ENCODE peak calls at places on chromosomes 4 and X, in eight cellular contexts. U is right lobe of liver, W is upper lobe of right lung, D is gastrocnemius medialis, X is fibroblast of lung, S is transverse colon, M is fibroblast of pulmonary artery, L is lower leg skin. I is an unnamed sample.

GRCh38 chr4:119281374-119281773 is 40.6 kb downstream of the FABP2 start:
- DNase-seq in M (peak), D (no peak), S (no peak), L (no peak), X (no peak), U (no peak), W (no peak), I (no peak)

GRCh38 chrX:10783451-10783995 is 163.1 kb upstream of the MID1 start:
- DNase-seq in M (no peak), L (no peak), U (no peak), X (peak), W (no peak), D (no peak), S (no peak), I (no peak)

GRCh38 chr4:104262678-104263077 is 232.0 kb downstream of the CXXC4 start:
- DNase-seq in L (no peak), W (no peak), S (no peak), X (no peak), D (no peak), U (no peak), M (no peak), I (no peak)

GRCh38 chr4:52869196-52869595 is 7.1 kb downstream of the RASL11B start:
- DNase-seq in X (peak), M (peak), U (no peak), D (no peak), W (peak), L (no peak), S (peak), I (peak)

GRCh38 chrX:21963736-21964135 is 23.2 kb downstream of the SMS start:
- DNase-seq in D (no peak), X (peak), U (no peak), M (peak), W (no peak), L (no peak), S (no peak), I (no peak)

GRCh38 chrX:31397119-31397518 is 325.3 kb upstream of the FTHL17 start:
- DNase-seq in X (peak), U (no peak), L (no peak), D (no peak), S (no peak), W (no peak), M (peak), I (no peak)

GRCh38 chrX:113545040-113545439 is 704.4 kb upstream of the AMOT start:
- DNase-seq in S (no peak), D (no peak), X (no peak), M (no peak), W (no peak), U (no peak), L (no peak), I (no peak)

GRCh38 chr4:6421397-6421796 is 51.0 kb downstream of the PPP2R2C start:
- DNase-seq in X (no peak), W (peak), L (no peak), M (no peak), D (no peak), U (no peak), S (no peak), I (no peak)

GRCh38 chr4:133355636-133356035 is 206.5 kb downstream of the PCDH10 start:
- DNase-seq in X (peak), D (no peak), S (no peak), U (no peak), L (no peak), M (peak), W (no peak), I (no peak)

GRCh38 chr4:138647433-138647832 is 368.1 kb upstream of the NOCT start:
- DNase-seq in X (no peak), W (no peak), S (no peak), D (no peak), M (no peak), U (no peak), L (no peak), I (no peak)

GRCh38 chrX:154804957-154805695 is at the start of gene MPP1:
- DNase-seq in U (peak), W (peak), M (peak), X (peak), L (peak), S (peak), D (peak), I (peak)

GRCh38 chr4:38050560-38051350 is 90.6 kb downstream of the PTTG2 start:
- DNase-seq in U (no peak), D (no peak), X (no peak), W (no peak), S (no peak), M (peak), L (no peak), I (no peak)

GRCh38 chr4:79413032-79413431 is 5.0 kb upstream of the GK2 start:
- DNase-seq in D (no peak), L (no peak), M (no peak), U (no peak), W (no peak), X (no peak), S (no peak), I (no peak)

GRCh38 chr4:11005321-11005720 is 320.8 kb upstream of the CLNK start:
- DNase-seq in M (no peak), X (no peak), W (no peak), U (no peak), D (no peak), L (no peak), S (no peak), I (no peak)

GRCh38 chrX:21479695-21480280 is 105.6 kb downstream of the CNKSR2 start:
- DNase-seq in W (no peak), D (no peak), L (no peak), S (no peak), X (peak), M (peak), U (no peak), I (no peak)

GRCh38 chr4:124097447-124097846 is 615.1 kb downstream of the ANKRD50 start:
- DNase-seq in W (no peak), X (no peak), M (peak), D (no peak), S (no peak), L (no peak), U (no peak), I (no peak)

GRCh38 chr4:122500852-122501501 is 44.5 kb upstream of the IL2 start:
- DNase-seq in D (no peak), L (no peak), S (no peak), M (peak), W (no peak), U (no peak), X (peak), I (no peak)

GRCh38 chr4:186934841-186935443 is 211.3 kb upstream of the FAT1 start:
- DNase-seq in S (no peak), U (no peak), L (no peak), D (no peak), X (no peak), M (no peak), W (no peak), I (no peak)

GRCh38 chr4:62131049-62131448 is 930.9 kb downstream of the ADGRL3 start:
- DNase-seq in D (no peak), X (no peak), S (no peak), L (no peak), U (no peak), M (no peak), W (no peak), I (no peak)

GRCh38 chr4:52903273-52903672 is 41.2 kb downstream of the RASL11B start:
- DNase-seq in L (no peak), D (no peak), U (no peak), M (no peak), W (no peak), S (no peak), X (no peak), I (no peak)

GRCh38 chr4:104879367-104879766 is 267.3 kb upstream of the TET2 start:
- DNase-seq in L (no peak), X (no peak), W (no peak), D (no peak), S (no peak), M (no peak), U (no peak), I (no peak)

GRCh38 chr4:48141048-48141447 is 7.0 kb upstream of the TXK start:
- DNase-seq in U (no peak), X (peak), L (no peak), D (no peak), M (peak), S (no peak), W (no peak), I (no peak)

GRCh38 chrX:39149761-39150160 is 348.5 kb downstream of the MID1IP1 start:
- DNase-seq in D (peak), L (peak), X (peak), S (peak), U (peak), W (peak), M (peak), I (peak)

GRCh38 chr4:7905461-7905915 is 34.2 kb downstream of the AFAP1 start:
- DNase-seq in X (peak), S (no peak), W (no peak), L (no peak), U (no peak), D (no peak), M (peak), I (no peak)

GRCh38 chr4:108900018-108900417 is 137.2 kb upstream of the ETNPPL start:
- DNase-seq in S (no peak), X (no peak), D (no peak), W (no peak), L (no peak), U (no peak), M (no peak), I (no peak)

GRCh38 chr4:6617246-6617645 is 23.2 kb upstream of the MRFAP1 start:
- DNase-seq in L (no peak), M (no peak), W (no peak), S (no peak), D (no peak), X (no peak), U (no peak), I (no peak)

GRCh38 chr4:118826723-118827444 is 9.0 kb downstream of the SEC24D start:
- DNase-seq in M (no peak), L (no peak), U (peak), X (no peak), S (no peak), D (no peak), W (no peak), I (no peak)

GRCh38 chrX:118523920-118524319 is 28.3 kb downstream of the DOCK11 start:
- DNase-seq in U (no peak), L (no peak), D (no peak), M (no peak), S (no peak), W (no peak), X (no peak), I (no peak)

GRCh38 chrX:132207996-132208395 is 11.3 kb downstream of the RAP2C start:
- DNase-seq in S (no peak), L (no peak), D (no peak), U (no peak), X (no peak), M (no peak), W (no peak), I (no peak)

GRCh38 chr4:120821986-120822385 is 100.5 kb downstream of the PRDM5 start:
- DNase-seq in U (no peak), X (no peak), D (no peak), L (no peak), W (no peak), M (no peak), S (no peak), I (no peak)

GRCh38 chr4:55367084-55367722 is 21.2 kb downstream of the SRD5A3 start:
- DNase-seq in U (no peak), W (no peak), L (no peak), X (no peak), D (no peak), M (no peak), S (no peak), I (no peak)

GRCh38 chr4:86939737-86940141 is 4.9 kb downstream of the AFF1 start:
- DNase-seq in W (no peak), L (no peak), S (peak), U (no peak), M (no peak), X (no peak), D (no peak), I (no peak)

GRCh38 chrX:100625985-100626491 is 10.6 kb downstream of the TSPAN6 start:
- DNase-seq in X (no peak), S (no peak), U (no peak), W (no peak), D (no peak), L (no peak), M (no peak), I (no peak)

GRCh38 chr4:4866124-4866832 is 6.8 kb downstream of the MSX1 start:
- DNase-seq in L (no peak), W (no peak), M (no peak), U (no peak), D (no peak), S (no peak), X (no peak), I (no peak)

GRCh38 chr4:55269470-55269869 is 76.6 kb upstream of the SRD5A3 start:
- DNase-seq in X (no peak), M (no peak), D (no peak), S (no peak), U (no peak), W (no peak), L (no peak), I (no peak)

GRCh38 chr4:118270492-118270891 is 82.3 kb downstream of the PRSS12 start:
- DNase-seq in X (peak), M (peak), W (no peak), D (no peak), S (no peak), L (no peak), U (no peak), I (peak)

GRCh38 chr4:186780291-186781031 is 56.8 kb upstream of the FAT1 start:
- DNase-seq in D (no peak), U (no peak), L (no peak), M (no peak), X (no peak), S (no peak), W (no peak), I (no peak)

GRCh38 chrX:112512509-112512908 is 167.2 kb downstream of the LHFPL1 start:
- DNase-seq in W (no peak), S (no peak), X (no peak), D (no peak), L (no peak), M (no peak), U (no peak), I (no peak)

DNA sequence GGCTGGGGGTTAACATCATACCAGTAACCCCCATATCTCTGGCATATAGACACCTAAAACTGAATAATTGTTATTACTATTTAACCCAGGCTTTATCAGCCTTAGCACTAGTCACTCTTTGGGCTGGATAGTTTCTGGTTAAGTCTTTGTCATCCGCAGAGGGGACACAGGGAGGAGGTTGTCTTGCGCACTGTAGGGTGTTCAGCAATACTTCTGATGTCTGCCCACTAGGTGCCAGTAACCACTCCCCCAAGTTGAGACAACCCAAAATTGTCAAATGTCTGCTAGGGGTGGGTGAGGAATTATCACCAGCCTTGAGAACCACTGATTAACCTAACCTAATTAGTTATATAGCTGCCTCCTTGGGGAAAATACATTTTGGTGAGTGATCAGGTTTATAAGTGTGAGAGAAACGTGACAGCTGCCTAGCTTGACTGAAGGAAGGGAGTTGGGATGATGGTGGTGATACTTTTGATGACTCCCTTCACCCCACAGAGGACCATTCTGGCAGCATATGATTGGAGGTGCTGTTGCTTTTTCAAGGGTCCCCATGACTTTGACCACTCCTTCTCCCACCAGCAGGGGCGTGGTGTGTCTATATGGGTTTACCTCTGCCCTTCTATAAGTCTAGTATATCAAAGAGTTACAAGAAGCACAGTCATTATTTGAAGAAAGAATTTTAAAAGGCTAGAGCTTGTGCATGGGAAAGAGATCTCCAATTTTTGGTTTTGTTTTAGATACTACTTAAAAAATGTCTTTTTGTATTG is 140.9 kb downstream of the STIM2 start:
- DNase-seq in M (no peak), L (no peak), D (no peak), X (no peak), U (no peak), S (no peak), W (no peak), I (no peak)
- H3K4me3 ChIP-seq in M (no peak), L (no peak), D (no peak), X (no peak), U (no peak), S (no peak), W (no peak), I (no peak)

GRCh38 chr4:185134176-185134869 is 8.7 kb upstream of the SLC25A4 start:
- DNase-seq in U (no peak), S (no peak), X (peak), W (no peak), L (no peak), M (peak), D (no peak), I (no peak)

GRCh38 chr4:185127021-185127925 is 15.8 kb upstream of the SLC25A4 start:
- DNase-seq in M (peak), D (no peak), W (peak), X (no peak), U (peak), S (no peak), L (no peak), I (peak)

GRCh38 chr4:185123479-185123878 is 19.6 kb upstream of the SLC25A4 start:
- DNase-seq in S (no peak), U (no peak), D (no peak), L (no peak), W (no peak), M (no peak), X (no peak), I (no peak)

GRCh38 chr4:185122681-185123345 is 20.3 kb upstream of the SLC25A4 start:
- DNase-seq in L (no peak), W (no peak), U (no peak), D (no peak), S (no peak), M (no peak), X (no peak), I (no peak)

DNA sequence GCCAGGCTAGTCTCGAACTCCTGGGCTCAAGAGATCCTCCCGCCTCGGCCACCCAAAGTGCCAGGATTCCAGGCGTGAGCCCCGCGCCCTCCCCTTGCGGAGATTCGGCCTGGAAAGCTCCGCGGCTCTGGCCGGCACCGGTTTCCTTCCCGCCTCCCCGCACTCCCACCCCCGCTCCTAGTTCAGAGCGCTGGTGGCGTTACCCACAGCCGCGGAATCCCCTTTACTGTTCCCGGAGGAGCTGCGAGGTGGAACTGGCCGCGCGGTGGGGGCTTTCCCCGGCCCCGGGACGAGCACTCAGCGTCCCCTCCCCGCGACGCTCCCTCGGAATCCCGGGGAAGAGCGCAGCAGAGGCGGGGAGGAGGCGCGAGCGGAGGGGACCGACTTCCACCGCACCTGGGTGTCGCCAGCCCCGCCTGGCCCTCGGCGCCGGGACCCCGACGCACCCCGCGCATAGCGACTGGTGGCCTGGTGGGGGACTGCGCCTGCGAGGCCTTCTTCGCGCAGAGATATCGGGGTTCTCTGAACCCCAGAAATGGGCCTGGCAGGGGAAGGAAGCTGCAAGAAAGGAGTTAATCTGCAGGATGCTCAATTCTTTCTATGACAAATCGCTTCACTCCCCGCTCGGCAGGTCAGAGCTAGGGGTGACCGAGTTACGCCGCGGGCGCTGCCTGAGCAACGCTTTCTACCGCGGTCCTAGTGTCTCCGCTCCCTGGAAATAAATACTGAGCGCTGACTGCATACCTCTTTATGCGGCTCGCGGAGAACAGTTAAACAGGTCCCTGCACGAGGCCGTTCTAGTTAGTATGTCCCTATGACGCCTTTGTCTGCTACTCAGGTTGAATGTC is 14.6 kb upstream of the SLC25A4 start:
- DNase-seq in W (peak), U (no peak), M (peak), S (peak), L (no peak), X (no peak), D (no peak), I (peak)
- TF ChIP-seq CTCF in W (peak), U (peak), M (no peak), S (peak), L (no peak), X (no peak), D (peak), I (no peak)

GRCh38 chr4:39453738-39454137 is 5.0 kb downstream of the RPL9 start:
- DNase-seq in D (no peak), U (no peak), S (no peak), L (no peak), X (no peak), W (no peak), M (no peak), I (no peak)

GRCh38 chr4:39455486-39455885 is 3.2 kb downstream of the RPL9 start:
- DNase-seq in X (no peak), D (no peak), L (no peak), S (no peak), M (no peak), U (no peak), W (no peak), I (no peak)

GRCh38 chr4:39452860-39453587 is 5.7 kb downstream of the RPL9 start:
- DNase-seq in M (no peak), S (no peak), L (no peak), U (no peak), D (no peak), X (no peak), W (no peak), I (no peak)

GRCh38 chr4:39458505-39459300 is at the start of the genes LIAS and RPL9:
- DNase-seq in D (peak), X (peak), L (peak), S (peak), U (peak), M (peak), W (peak), I (peak)

GRCh38 chr4:39456946-39457763 is 1.6 kb downstream of the RPL9 start:
- DNase-seq in M (no peak), X (no peak), U (no peak), S (no peak), D (no peak), L (no peak), W (no peak), I (no peak)
- H3K4me3 ChIP-seq in M (peak), X (peak), U (peak), S (peak), D (peak), L (no peak), W (peak), I (no peak)

GRCh38 chr4:58061967-58062366 is 951.8 kb upstream of the IGFBP7 start:
- DNase-seq in L (no peak), X (no peak), W (no peak), U (no peak), M (no peak), D (no peak), S (no peak), I (no peak)
- TF ChIP-seq CTCF in L (no peak), X (no peak), W (no peak), U (peak), M (no peak), D (no peak), S (no peak), I (no peak)

DNA sequence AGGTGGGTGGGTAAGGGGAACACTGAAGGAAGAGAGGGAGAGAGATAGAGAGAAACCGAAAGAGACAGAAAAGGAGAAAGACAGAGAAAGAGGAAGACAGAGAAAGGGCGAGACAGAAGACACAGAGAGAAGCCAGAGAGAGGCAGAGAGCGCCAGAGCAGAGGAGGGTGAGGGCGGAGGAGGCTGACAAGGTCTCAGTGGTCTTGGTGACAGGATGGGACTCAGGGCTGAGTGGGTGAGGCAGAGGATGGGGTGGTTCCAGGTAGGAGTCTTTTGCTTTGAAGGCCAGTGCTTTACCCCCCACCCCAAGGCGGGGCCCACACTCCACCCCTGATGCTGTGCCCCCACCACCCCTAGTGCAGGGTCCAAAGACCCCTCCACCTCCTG is 1.1 kb downstream of the IQSEC2 start:
- DNase-seq in L (no peak), W (no peak), X (no peak), D (no peak), S (no peak), U (no peak), M (no peak), I (no peak)
- H3K4me3 ChIP-seq in L (no peak), W (peak), X (peak), D (peak), S (peak), U (no peak), M (peak), I (no peak)

I was measured in mucosa of descending colon.